ENCODE peak calls at places on chromosomes 11 and 22, in eight cellular contexts. G, R, P, D, A, O, L and S are unnamed samples.

GRCh38 chr11:113363996-113364641 is 23.5 kb upstream of the ANKK1 start:
- DNase-seq in G (no peak), R (no peak), O (no peak), P (no peak), L (no peak), D (no peak), A (no peak), S (no peak)

GRCh38 chr11:1088927-1089737 is 14.5 kb downstream of the MUC2 start:
- DNase-seq in P (no peak), G (no peak), R (no peak), L (no peak), A (peak), D (no peak), O (no peak), S (no peak)

GRCh38 chr11:31303644-31304043 is 65.9 kb downstream of the DCDC1 start:
- DNase-seq in R (no peak), L (no peak), P (no peak), G (no peak), D (no peak), O (no peak), A (no peak), S (no peak)

GRCh38 chr11:9017773-9018172 is 14.0 kb upstream of the NRIP3 start:
- DNase-seq in D (peak), G (no peak), R (peak), O (no peak), A (peak), P (peak), L (no peak), S (no peak)

GRCh38 chr22:21693333-21693998 is 27.7 kb downstream of the PPIL2 start:
- DNase-seq in L (no peak), O (no peak), R (no peak), P (no peak), D (no peak), A (no peak), G (peak), S (no peak)

GRCh38 chr11:74769058-74769457 is 20.4 kb downstream of the RNF169 start:
- DNase-seq in D (no peak), G (no peak), A (no peak), P (no peak), O (no peak), L (no peak), R (no peak), S (no peak)

GRCh38 chr11:34468209-34468841 is 29.6 kb downstream of the CAT start:
- DNase-seq in A (no peak), O (peak), P (no peak), R (peak), L (peak), G (peak), D (peak), S (no peak)

GRCh38 chr11:44731685-44732411 is 5.1 kb downstream of the TSPAN18 start:
- DNase-seq in R (no peak), L (no peak), A (peak), G (no peak), O (no peak), D (no peak), P (no peak), S (no peak)

GRCh38 chr22:48138855-48139254 is 1376.4 kb downstream of the TBC1D22A start:
- DNase-seq in R (no peak), O (no peak), A (no peak), P (peak), L (no peak), G (no peak), D (no peak), S (no peak)

GRCh38 chr11:120695426-120695825 is 183.9 kb downstream of the GRIK4 start:
- DNase-seq in O (no peak), L (no peak), G (no peak), P (no peak), A (no peak), D (no peak), R (no peak), S (no peak)